ENCODE peak calls at places on chromosomes 6 and 20, in ten cellular contexts. M is HCT116; X is upper lobe of right lung; B is heart left ventricle; T is aorta; K is left lung; Q is right lobe of liver; G is CD8-positive, alpha-beta T cell; N is right cardiac atrium; C is body of pancreas. Y is an unnamed sample. For H3K4me1, the result is how much of the 10 kb centered on the place peaks cover.

GRCh38 chr6:169302255-169302654 is 48.6 kb upstream of the THBS2 start:
- ATAC-seq in K (no peak), M (no peak), T (peak), G (no peak), C (no peak), B (no peak), Q (no peak), N (no peak), X (no peak), Y (no peak)

GRCh38 chr6:26350858-26351543 is 14.0 kb upstream of the BTN3A2 start:
- ATAC-seq in C (no peak), N (no peak), M (peak), K (no peak), Q (no peak), B (no peak), G (no peak), T (no peak), X (no peak), Y (no peak)

GRCh38 chr6:134990262-134990661 is 40.4 kb upstream of the ALDH8A1 start:
- ATAC-seq in T (no peak), Q (no peak), M (no peak), X (no peak), G (no peak), C (no peak), K (no peak), N (no peak), B (no peak), Y (no peak)

GRCh38 chr6:7535498-7535897 is 6.0 kb upstream of the DSP start:
- ATAC-seq in G (no peak), N (no peak), X (no peak), B (no peak), T (no peak), M (no peak), Q (no peak), K (no peak), C (no peak), Y (no peak)

GRCh38 chr6:33718713-33719112 is 7.2 kb upstream of the UQCC2 start:
- ATAC-seq in M (no peak), N (no peak), K (no peak), X (no peak), C (no peak), T (no peak), Q (no peak), G (no peak), B (no peak), Y (no peak)

GRCh38 chr6:137389150-137389664 is 105.0 kb downstream of the OLIG3 start:
- ATAC-seq in K (peak), X (peak), C (no peak), N (no peak), T (no peak), Q (peak), B (no peak), M (no peak), G (peak), Y (no peak)

GRCh38 chr20:1632228-1632577 is 12.4 kb upstream of the SIRPB1 start:
- ATAC-seq in G (peak), Q (no peak), N (no peak), M (no peak), K (no peak), B (no peak), X (no peak), T (no peak), C (no peak), Y (no peak)

GRCh38 chr6:38375937-38376336 is 263.8 kb downstream of the BTBD9 start:
- ATAC-seq in M (no peak), Q (no peak), C (no peak), K (no peak), G (no peak), B (no peak), N (no peak), X (no peak), T (no peak), Y (no peak)

GRCh38 chr6:37259191-37259590 is 1.2 kb upstream of the TMEM217 start:
- ATAC-seq in B (no peak), G (no peak), K (no peak), X (no peak), N (no peak), C (no peak), M (no peak), Q (no peak), T (no peak), Y (no peak)

GRCh38 chr20:43979576-43979975 is 64.9 kb downstream of the TOX2 start:
- ATAC-seq in Q (no peak), G (no peak), K (no peak), C (no peak), M (no peak), X (no peak), T (no peak), B (no peak), N (no peak), Y (no peak)

GRCh38 chr6:47854996-47855395 is 73.2 kb downstream of the OPN5 start:
- ATAC-seq in B (no peak), T (no peak), N (no peak), M (no peak), Q (no peak), K (no peak), C (no peak), X (no peak), G (no peak), Y (no peak)

GRCh38 chr6:106560966-106561740 is 68.1 kb downstream of the RTN4IP1 start:
- ATAC-seq in G (no peak), Q (no peak), B (no peak), C (no peak), M (peak), N (no peak), T (no peak), X (no peak), K (peak), Y (no peak)

GRCh38 chr20:44695295-44696230 is 19.6 kb upstream of the CCN5 start:
- ATAC-seq in M (no peak), N (no peak), X (no peak), C (no peak), K (no peak), G (no peak), Q (no peak), T (no peak), B (no peak), Y (peak)

GRCh38 chr20:63356511-63356910 is 4.6 kb downstream of the CHRNA4 start:
- ATAC-seq in Q (no peak), G (no peak), T (no peak), B (no peak), X (no peak), N (no peak), C (no peak), M (no peak), K (no peak), Y (no peak)

GRCh38 chr20:34302723-34303528 is at the start of gene AHCY:
- ATAC-seq in N (peak), M (peak), T (peak), Q (peak), G (peak), K (peak), C (peak), B (peak), X (peak), Y (peak)

GRCh38 chr20:62554898-62555641 is 79.3 kb upstream of the GATA5 start:
- ATAC-seq in M (no peak), B (no peak), Q (no peak), C (no peak), T (no peak), G (no peak), K (no peak), N (no peak), X (no peak), Y (no peak)

GRCh38 chr6:109454483-109455160 is 950 bp downstream of the MICAL1 start:
- ATAC-seq in T (peak), C (no peak), K (peak), Q (peak), N (peak), B (no peak), X (peak), M (no peak), G (peak), Y (peak)

GRCh38 chr20:44684047-44684965 is 30.9 kb upstream of the CCN5 start:
- ATAC-seq in K (peak), N (peak), T (no peak), B (no peak), G (no peak), C (no peak), M (no peak), X (peak), Q (peak), Y (no peak)

GRCh38 chr20:59120919-59121318 is 42.7 kb upstream of the ZNF831 start:
- ATAC-seq in M (no peak), B (no peak), X (no peak), Q (no peak), G (no peak), K (no peak), C (no peak), T (no peak), N (no peak), Y (no peak)

GRCh38 chr20:44714102-44714700 is 968 bp upstream of the CCN5 start:
- ATAC-seq in N (peak), G (no peak), M (peak), X (peak), K (peak), T (peak), B (peak), C (peak), Q (no peak), Y (peak)

GRCh38 chr6:122122686-122123085 is 276.8 kb upstream of the HSF2 start:
- ATAC-seq in C (no peak), X (no peak), M (no peak), B (no peak), N (no peak), G (no peak), T (no peak), Q (no peak), K (peak), Y (no peak)

GRCh38 chr20:23152308-23152892 is 66.3 kb upstream of the CD93 start:
- ATAC-seq in Q (peak), M (no peak), T (peak), B (peak), N (peak), X (peak), K (peak), G (no peak), C (peak), Y (peak)

GRCh38 chr6:16059496-16059895 is 69.4 kb upstream of the MYLIP start:
- ATAC-seq in C (no peak), B (no peak), K (no peak), G (no peak), Q (no peak), N (no peak), X (no peak), M (no peak), T (no peak), Y (no peak)

GRCh38 chr6:158060447-158061360 is 79.0 kb downstream of the SYNJ2 start:
- ATAC-seq in M (peak), K (peak), C (peak), N (peak), X (peak), Q (peak), T (peak), B (peak), G (no peak), Y (peak)

GRCh38 chr6:109309917-109310316 is 72.3 kb downstream of the CD164 start:
- ATAC-seq in G (no peak), N (no peak), Q (no peak), K (no peak), X (no peak), T (no peak), B (no peak), M (no peak), C (no peak), Y (no peak)

GRCh38 chr20:49890651-49891361 is 24.5 kb downstream of the SPATA2 start:
- ATAC-seq in M (no peak), X (peak), K (peak), B (no peak), N (peak), T (no peak), C (no peak), Q (no peak), G (no peak), Y (no peak)

GRCh38 chr20:58990651-58991445 is 9.8 kb downstream of the NELFCD start:
- ATAC-seq in C (no peak), T (no peak), G (no peak), B (no peak), N (no peak), K (no peak), X (no peak), M (no peak), Q (no peak), Y (no peak)

GRCh38 chr6:6892706-6893601 is 214.8 kb upstream of the RREB1 start:
- ATAC-seq in Q (peak), G (no peak), B (peak), T (no peak), X (peak), N (peak), C (peak), K (no peak), M (no peak), Y (no peak)

GRCh38 chr20:50395258-50395729 is 114.9 kb upstream of the PTPN1 start:
- ATAC-seq in G (no peak), T (peak), K (peak), M (no peak), N (peak), X (peak), B (peak), Q (peak), C (peak), Y (peak)

GRCh38 chr6:168196881-168197635 is 118.0 kb upstream of the FRMD1 start:
- ATAC-seq in T (no peak), X (no peak), C (no peak), K (no peak), N (no peak), G (no peak), M (no peak), B (no peak), Q (peak), Y (no peak)

GRCh38 chr20:41574802-41575389 is 43.3 kb downstream of the CHD6 start:
- ATAC-seq in M (no peak), B (no peak), T (no peak), C (no peak), K (no peak), X (no peak), N (no peak), G (no peak), Q (peak), Y (no peak)
- H3K4me1 ChIP-seq in M (under half), B (under half), T (under half), C (under half), K (under half), X (under half), N (under half), G (half or more), Q (under half), Y (under half)

DNA sequence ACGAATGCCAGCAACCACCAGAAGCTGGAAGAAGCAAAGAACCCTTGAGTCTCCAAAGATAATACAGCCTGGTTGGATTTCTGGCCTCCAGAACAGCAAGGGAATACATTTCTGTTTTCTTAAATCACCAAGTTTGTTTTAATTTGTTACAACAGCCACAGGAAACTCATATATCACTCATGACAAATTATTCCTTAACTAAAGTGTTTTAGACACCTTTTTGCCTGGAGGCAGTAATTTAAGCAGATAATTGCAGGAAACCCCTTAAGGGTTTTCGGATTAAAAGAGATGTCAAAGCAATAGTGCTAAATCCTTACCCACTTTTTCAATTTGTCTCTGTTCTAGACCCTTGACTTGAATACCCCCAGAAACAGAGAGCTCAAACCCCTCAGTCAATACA is 1050.0 kb downstream of the EPHA7 start:
- ATAC-seq in N (no peak), T (no peak), M (no peak), C (no peak), X (no peak), G (no peak), K (no peak), B (no peak), Q (no peak), Y (no peak)
- H3K4me3 ChIP-seq in N (no peak), T (no peak), M (no peak), C (no peak), X (no peak), G (no peak), K (no peak), B (no peak), Q (no peak), Y (no peak)

GRCh38 chr20:25353754-25354705 is 36.6 kb downstream of the ABHD12 start:
- ATAC-seq in C (peak), M (no peak), Q (no peak), B (no peak), G (no peak), N (no peak), X (no peak), T (no peak), K (no peak), Y (no peak)

GRCh38 chr20:25353368-25353753 is 37.3 kb downstream of the ABHD12 start:
- ATAC-seq in K (no peak), Q (no peak), X (no peak), C (no peak), G (no peak), M (no peak), T (no peak), N (no peak), B (peak), Y (no peak)

GRCh38 chr20:25355191-25355590 is 35.4 kb downstream of the ABHD12 start:
- ATAC-seq in M (no peak), X (no peak), K (no peak), G (no peak), C (no peak), T (no peak), Q (no peak), B (no peak), N (no peak), Y (no peak)

GRCh38 chr20:25355866-25356265 is 34.8 kb downstream of the ABHD12 start:
- ATAC-seq in N (no peak), T (no peak), K (no peak), C (no peak), B (no peak), G (no peak), M (no peak), Q (no peak), X (no peak), Y (no peak)

DNA sequence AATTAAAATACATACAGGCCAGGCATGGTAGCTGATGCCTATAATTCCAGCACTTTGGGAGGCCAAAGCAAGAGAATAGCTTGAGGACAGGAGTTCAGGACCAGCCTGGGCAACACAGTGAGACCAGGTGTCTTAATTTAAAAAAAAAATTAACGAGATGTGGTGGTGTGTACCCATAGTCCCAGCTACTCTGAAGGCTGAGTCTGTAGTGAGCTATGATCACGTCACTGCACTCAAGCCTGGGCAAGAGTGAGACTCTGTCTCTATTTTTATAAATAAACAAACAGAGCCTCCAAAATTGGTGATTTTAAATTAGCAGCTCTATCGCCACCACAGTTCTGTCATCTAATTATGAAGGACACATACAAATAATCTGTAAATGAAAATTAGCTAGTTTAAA is 37.9 kb downstream of the ABHD12 start:
- ATAC-seq in N (no peak), X (no peak), G (no peak), T (no peak), M (no peak), B (peak), K (no peak), Q (no peak), C (no peak), Y (no peak)
- H3K4me1 ChIP-seq in N (under half), X (under half), G (under half), T (under half), M (under half), B (under half), K (under half), Q (under half), C (half or more), Y (under half)

GRCh38 chr6:85449818-85450577 is at the start of gene NT5E:
- ATAC-seq in X (peak), B (peak), G (peak), M (peak), K (peak), T (peak), C (peak), N (peak), Q (peak), Y (peak)
- H3K4me3 ChIP-seq in X (peak), B (peak), G (peak), M (peak), K (peak), T (peak), C (peak), N (peak), Q (peak), Y (peak)

DNA sequence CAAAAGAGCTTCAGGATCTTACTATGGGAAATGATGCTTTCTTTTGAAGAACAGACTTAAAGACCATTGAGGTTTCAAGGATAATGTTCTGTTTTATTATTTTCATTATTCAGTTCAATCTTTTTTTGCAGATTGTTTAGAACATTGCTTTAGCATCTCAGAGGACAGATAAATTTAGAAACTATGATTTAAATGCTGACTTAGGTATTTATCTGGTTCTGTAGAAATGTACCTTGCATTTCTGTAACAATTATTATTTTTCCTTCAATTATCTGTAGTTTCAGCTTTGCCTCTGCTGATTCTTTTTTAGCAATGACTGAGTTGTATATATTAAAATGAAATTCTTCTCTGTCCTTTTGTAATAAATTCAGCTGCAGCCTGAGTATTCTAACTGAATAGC is 205.4 kb upstream of the PCSK2 start:
- ATAC-seq in K (no peak), M (no peak), T (no peak), N (no peak), B (no peak), X (no peak), G (no peak), C (no peak), Q (no peak), Y (no peak)
- H3K4me1 ChIP-seq in K (under half), M (under half), T (under half), N (under half), B (under half), X (under half), G (under half), C (under half), Q (under half), Y (under half)

GRCh38 chr20:37095108-37095608 is 639 bp downstream of the RBL1 start:
- ATAC-seq in G (peak), B (peak), K (peak), Q (peak), M (peak), X (peak), N (peak), T (no peak), C (peak), Y (peak)

GRCh38 chr20:37095609-37096414 is at the start of gene RBL1:
- ATAC-seq in C (peak), X (peak), G (peak), M (peak), Q (peak), K (peak), T (peak), B (peak), N (peak), Y (peak)

GRCh38 chr20:37096415-37097039 is 730 bp upstream of the RBL1 start:
- ATAC-seq in K (no peak), T (no peak), X (no peak), C (no peak), B (no peak), Q (no peak), N (no peak), G (no peak), M (no peak), Y (no peak)
- H3K4me3 ChIP-seq in K (peak), T (no peak), X (peak), C (no peak), B (peak), Q (peak), N (peak), G (peak), M (peak), Y (peak)

DNA sequence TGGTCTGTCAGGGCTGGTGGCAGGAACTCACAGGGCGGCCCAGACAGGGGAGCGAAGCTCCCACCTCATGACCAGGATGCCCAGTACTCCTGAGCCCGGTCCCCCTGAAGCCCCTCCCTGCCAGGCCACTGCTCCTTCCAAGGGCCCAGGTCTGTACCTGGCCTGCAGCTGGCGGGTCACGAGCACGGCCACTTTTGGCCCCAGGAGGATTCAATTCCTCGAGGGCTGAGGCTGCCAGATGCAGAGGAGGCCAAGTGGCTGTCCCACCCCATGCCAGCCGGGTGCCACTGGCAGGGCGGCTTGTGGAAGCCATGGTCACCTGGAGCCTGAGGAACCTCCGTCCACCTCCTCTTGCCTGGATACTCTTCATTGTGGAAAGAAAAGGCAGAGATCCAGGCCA is 17.4 kb downstream of the PMEPA1 start:
- ATAC-seq in G (no peak), T (no peak), X (no peak), M (no peak), K (no peak), N (no peak), B (no peak), C (no peak), Q (no peak), Y (no peak)
- H3K4me1 ChIP-seq in G (under half), T (under half), X (under half), M (under half), K (under half), N (under half), B (under half), C (half or more), Q (under half), Y (under half)

GRCh38 chr6:110811187-110811586 is 4.1 kb downstream of the CDK19 start:
- ATAC-seq in M (no peak), C (no peak), Q (no peak), G (no peak), N (no peak), X (no peak), B (no peak), T (no peak), K (no peak), Y (no peak)

GRCh38 chr6:110813338-110813737 is 1.9 kb downstream of the CDK19 start:
- ATAC-seq in C (no peak), N (no peak), Q (no peak), T (no peak), K (no peak), B (no peak), M (no peak), X (no peak), G (no peak), Y (no peak)

GRCh38 chr6:110813813-110814487 is 1.3 kb downstream of the CDK19 start:
- ATAC-seq in M (no peak), T (no peak), N (no peak), C (no peak), B (no peak), K (no peak), Q (no peak), G (no peak), X (no peak), Y (no peak)

GRCh38 chr6:110814488-110815259 is 595 bp downstream of the CDK19 start:
- ATAC-seq in T (peak), X (peak), B (no peak), G (peak), M (peak), Q (peak), C (peak), N (peak), K (peak), Y (no peak)

GRCh38 chr6:110812719-110813118 is 2.5 kb downstream of the CDK19 start:
- ATAC-seq in M (no peak), X (no peak), Q (no peak), C (no peak), G (no peak), N (no peak), T (no peak), K (no peak), B (no peak), Y (no peak)
- H3K4me3 ChIP-seq in M (no peak), X (no peak), Q (no peak), C (no peak), G (no peak), N (no peak), T (no peak), K (no peak), B (no peak), Y (no peak)